ENCODE peak calls at places on chromosomes 7 and 10, in six cellular contexts. One of them, this sample, is unnamed.
A peak's percentile ranks its signal among the peaks of the same experiment; 100 is the strongest.

GRCh38 chr10:132164801-132165278 is 21.9 kb upstream of the DPYSL4 start:
- DNase-seq in lower leg skin: no peak
- DNase-seq in BJ: no peak
- DNase-seq in AG09309: no peak
- DNase-seq in WERI-Rb-1: peak; percentile 70
- DNase-seq in psoas muscle: peak; percentile 8
- DNase-seq in this sample: no peak

GRCh38 chr7:42883950-42884349 is 27.9 kb downstream of the C7orf25 start:
- DNase-seq in lower leg skin: no peak
- DNase-seq in BJ: no peak
- DNase-seq in psoas muscle: no peak
- DNase-seq in AG09309: no peak
- DNase-seq in WERI-Rb-1: no peak
- DNase-seq in this sample: no peak

GRCh38 chr7:3089493-3089892 is 45.8 kb upstream of the CARD11 start:
- DNase-seq in BJ: no peak
- DNase-seq in lower leg skin: no peak
- DNase-seq in WERI-Rb-1: peak; percentile 20
- DNase-seq in psoas muscle: no peak
- DNase-seq in AG09309: no peak
- DNase-seq in this sample: no peak

GRCh38 chr7:143372070-143372469 is 9.1 kb upstream of the ZYX start:
- DNase-seq in AG09309: no peak
- DNase-seq in lower leg skin: no peak
- DNase-seq in psoas muscle: peak; percentile 63
- DNase-seq in WERI-Rb-1: no peak
- DNase-seq in BJ: no peak
- DNase-seq in this sample: no peak

GRCh38 chr7:156919132-156919713 is 26.2 kb upstream of the LMBR1 start:
- DNase-seq in WERI-Rb-1: no peak
- DNase-seq in BJ: no peak
- DNase-seq in AG09309: no peak
- DNase-seq in lower leg skin: peak; percentile 78
- DNase-seq in psoas muscle: no peak
- DNase-seq in this sample: no peak

GRCh38 chr10:127017406-127018297 is 112.4 kb downstream of the DOCK1 start:
- DNase-seq in psoas muscle: no peak
- DNase-seq in WERI-Rb-1: no peak
- DNase-seq in BJ: no peak
- DNase-seq in lower leg skin: peak; percentile 70
- DNase-seq in AG09309: no peak
- DNase-seq in this sample: peak; percentile 25

GRCh38 chr7:93374345-93374940 is 142.3 kb downstream of the VPS50 start:
- DNase-seq in WERI-Rb-1: no peak
- DNase-seq in BJ: peak; percentile 6
- DNase-seq in lower leg skin: no peak
- DNase-seq in AG09309: peak; percentile 20
- DNase-seq in psoas muscle: no peak
- DNase-seq in this sample: peak; percentile 7

GRCh38 chr7:35255909-35256876 is 2.3 kb upstream of the TBX20 start:
- DNase-seq in WERI-Rb-1: no peak
- DNase-seq in BJ: no peak
- DNase-seq in AG09309: no peak
- DNase-seq in psoas muscle: no peak
- DNase-seq in lower leg skin: no peak
- DNase-seq in this sample: no peak

GRCh38 chr10:75432763-75433162 is 1.3 kb downstream of the LRMDA start:
- DNase-seq in AG09309: no peak
- DNase-seq in WERI-Rb-1: no peak
- DNase-seq in lower leg skin: peak; percentile 37
- DNase-seq in BJ: no peak
- DNase-seq in psoas muscle: no peak
- DNase-seq in this sample: no peak

GRCh38 chr7:47803029-47803428 is 145.2 kb downstream of the PKD1L1 start:
- DNase-seq in psoas muscle: no peak
- DNase-seq in lower leg skin: peak; percentile 53
- DNase-seq in AG09309: no peak
- DNase-seq in BJ: no peak
- DNase-seq in WERI-Rb-1: no peak
- DNase-seq in this sample: no peak

GRCh38 chr10:36109399-36110023 is 467.4 kb upstream of the FZD8 start:
- DNase-seq in lower leg skin: no peak
- DNase-seq in BJ: no peak
- DNase-seq in psoas muscle: no peak
- DNase-seq in WERI-Rb-1: no peak
- DNase-seq in AG09309: no peak
- DNase-seq in this sample: no peak

GRCh38 chr10:14173391-14173705 is 157.4 kb downstream of the FRMD4A start:
- DNase-seq in AG09309: no peak
- DNase-seq in lower leg skin: no peak
- DNase-seq in BJ: no peak
- DNase-seq in psoas muscle: no peak
- DNase-seq in WERI-Rb-1: no peak
- DNase-seq in this sample: no peak

GRCh38 chr7:138116156-138116555 is 39.9 kb downstream of the AKR1D1 start:
- DNase-seq in WERI-Rb-1: no peak
- DNase-seq in lower leg skin: no peak
- DNase-seq in psoas muscle: no peak
- DNase-seq in BJ: no peak
- DNase-seq in AG09309: no peak
- DNase-seq in this sample: no peak

GRCh38 chr7:70714506-70715038 is 417.4 kb upstream of the GALNT17 start:
- DNase-seq in lower leg skin: no peak
- DNase-seq in BJ: no peak
- DNase-seq in psoas muscle: no peak
- DNase-seq in AG09309: no peak
- DNase-seq in WERI-Rb-1: no peak
- DNase-seq in this sample: no peak

GRCh38 chr7:158912406-158912805 is 56.0 kb downstream of the DYNC2I1 start:
- DNase-seq in WERI-Rb-1: no peak
- DNase-seq in AG09309: no peak
- DNase-seq in psoas muscle: no peak
- DNase-seq in lower leg skin: no peak
- DNase-seq in BJ: no peak
- DNase-seq in this sample: no peak

GRCh38 chr10:132987671-132988571 is 45.6 kb upstream of the CFAP46 start:
- DNase-seq in lower leg skin: no peak
- DNase-seq in BJ: peak; percentile 82
- DNase-seq in psoas muscle: no peak
- DNase-seq in WERI-Rb-1: no peak
- DNase-seq in AG09309: peak; percentile 74
- DNase-seq in this sample: peak; percentile 39

GRCh38 chr7:148501707-148502139 is 88.8 kb upstream of the C7orf33 start:
- DNase-seq in WERI-Rb-1: no peak
- DNase-seq in psoas muscle: no peak
- DNase-seq in BJ: no peak
- DNase-seq in AG09309: no peak
- DNase-seq in lower leg skin: no peak
- DNase-seq in this sample: no peak

GRCh38 chr7:21169667-21170605 is 257.9 kb upstream of the SP4 start:
- DNase-seq in lower leg skin: no peak
- DNase-seq in psoas muscle: no peak
- DNase-seq in AG09309: no peak
- DNase-seq in WERI-Rb-1: no peak
- DNase-seq in BJ: no peak
- DNase-seq in this sample: no peak

GRCh38 chr7:110891197-110891596 is 199.7 kb upstream of the LRRN3 start:
- DNase-seq in lower leg skin: no peak
- DNase-seq in AG09309: no peak
- DNase-seq in psoas muscle: no peak
- DNase-seq in WERI-Rb-1: no peak
- DNase-seq in BJ: no peak
- DNase-seq in this sample: no peak

GRCh38 chr7:34928052-34928451 is 109.2 kb downstream of the DPY19L1 start:
- DNase-seq in lower leg skin: no peak
- DNase-seq in AG09309: no peak
- DNase-seq in psoas muscle: peak; percentile 16
- DNase-seq in BJ: no peak
- DNase-seq in WERI-Rb-1: peak; percentile 84
- DNase-seq in this sample: no peak

GRCh38 chr7:122546496-122546895 is 152.4 kb downstream of the RNF133 start:
- DNase-seq in psoas muscle: peak; percentile 15
- DNase-seq in lower leg skin: no peak
- DNase-seq in WERI-Rb-1: no peak
- DNase-seq in BJ: no peak
- DNase-seq in AG09309: no peak
- DNase-seq in this sample: no peak

DNA sequence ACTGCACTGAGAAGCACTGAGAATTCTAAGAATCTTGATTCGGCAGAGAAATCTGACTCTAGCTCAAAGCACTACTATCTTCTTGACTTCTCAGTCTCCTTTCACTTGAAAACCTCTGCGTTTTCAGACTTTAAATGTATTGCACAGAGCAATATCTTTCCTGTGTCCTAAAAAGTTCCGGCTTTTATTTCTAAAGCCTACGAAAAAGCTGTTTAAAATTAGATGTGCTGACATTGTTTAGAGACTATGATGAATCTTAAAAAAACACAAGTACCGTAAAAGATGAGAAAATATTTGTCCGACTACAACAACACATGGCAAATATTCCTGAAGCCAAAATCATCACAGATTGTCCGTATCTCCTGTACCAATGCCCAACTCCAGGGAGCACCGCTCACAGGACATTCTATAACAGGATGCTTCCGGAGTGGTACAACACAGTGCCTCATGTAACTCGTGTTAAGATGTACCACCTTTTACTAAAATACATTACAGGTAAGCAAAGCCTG is 136.9 kb downstream of the CUBN start:
- DNase-seq in WERI-Rb-1: no peak
- DNase-seq in BJ: no peak
- DNase-seq in lower leg skin: no peak
- DNase-seq in psoas muscle: no peak
- DNase-seq in AG09309: peak; percentile 13
- DNase-seq in this sample: no peak
- H3K4me3 ChIP-seq in WERI-Rb-1: no peak overlapping the region
- H3K4me3 ChIP-seq in BJ: peak overlapping the region; percentile 20
- H3K4me3 ChIP-seq in lower leg skin: no peak overlapping the region
- H3K4me3 ChIP-seq in psoas muscle: peak overlapping the region; percentile 15
- H3K4me3 ChIP-seq in AG09309: no peak overlapping the region
- H3K4me3 ChIP-seq in this sample: peak overlapping the region; percentile 20

GRCh38 chr10:69412232-69412631 is 4.5 kb downstream of the TACR2 start:
- DNase-seq in lower leg skin: no peak
- DNase-seq in WERI-Rb-1: no peak
- DNase-seq in AG09309: no peak
- DNase-seq in BJ: no peak
- DNase-seq in psoas muscle: no peak
- DNase-seq in this sample: no peak

GRCh38 chr10:69413221-69413865 is 3.4 kb downstream of the TACR2 start:
- DNase-seq in psoas muscle: peak; percentile 53
- DNase-seq in WERI-Rb-1: peak; percentile 72
- DNase-seq in lower leg skin: peak; percentile 93
- DNase-seq in AG09309: peak; percentile 27
- DNase-seq in BJ: no peak
- DNase-seq in this sample: peak; percentile 31

GRCh38 chr10:69415049-69415448 is 1.7 kb downstream of the TACR2 start:
- DNase-seq in lower leg skin: no peak
- DNase-seq in psoas muscle: no peak
- DNase-seq in BJ: no peak
- DNase-seq in AG09309: no peak
- DNase-seq in WERI-Rb-1: no peak
- DNase-seq in this sample: no peak

GRCh38 chr10:69415951-69416350 is 767 bp downstream of the TACR2 start:
- DNase-seq in lower leg skin: no peak
- DNase-seq in AG09309: no peak
- DNase-seq in BJ: no peak
- DNase-seq in psoas muscle: no peak
- DNase-seq in WERI-Rb-1: no peak
- DNase-seq in this sample: no peak

GRCh38 chr10:69414036-69415018 is 2.4 kb downstream of the TACR2 start:
- DNase-seq in AG09309: no peak
- DNase-seq in BJ: no peak
- DNase-seq in WERI-Rb-1: no peak
- DNase-seq in psoas muscle: no peak
- DNase-seq in lower leg skin: no peak
- DNase-seq in this sample: no peak
- H3K4me3 ChIP-seq in AG09309: no peak overlapping the region
- H3K4me3 ChIP-seq in BJ: no peak overlapping the region
- H3K4me3 ChIP-seq in WERI-Rb-1: no peak overlapping the region
- H3K4me3 ChIP-seq in psoas muscle: no peak overlapping the region
- H3K4me3 ChIP-seq in lower leg skin: no peak overlapping the region
- H3K4me3 ChIP-seq in this sample: no peak overlapping the region

DNA sequence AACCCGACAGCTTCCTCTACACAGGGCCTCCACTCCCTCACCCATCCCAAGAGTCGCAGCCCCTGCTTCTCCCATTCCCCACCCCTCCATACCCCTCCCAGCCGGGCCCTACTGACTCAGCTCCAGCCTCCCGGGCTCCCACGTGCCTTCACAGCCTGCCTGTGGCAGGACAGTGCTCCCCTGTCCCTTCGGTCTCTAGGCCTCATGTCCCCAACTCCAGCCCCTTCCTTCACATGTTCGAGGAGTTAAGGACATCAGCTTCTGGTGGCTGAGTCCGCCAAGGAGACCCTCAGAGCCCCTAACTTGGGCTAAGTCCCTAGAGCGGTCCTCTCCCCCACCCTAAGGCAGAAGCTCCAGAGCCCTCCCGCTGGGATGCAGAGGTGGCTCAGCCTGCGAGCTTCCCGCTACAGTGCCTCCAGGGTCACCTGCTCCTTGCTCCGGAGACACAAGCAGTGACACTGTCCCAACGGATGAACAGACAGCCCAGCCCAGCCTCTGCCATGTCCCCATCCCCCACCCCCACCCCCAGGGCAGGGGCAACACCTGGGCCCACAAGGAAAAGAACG is 800 bp downstream of the SMARCD3 start:
- DNase-seq in WERI-Rb-1: peak; percentile 43
- DNase-seq in lower leg skin: no peak
- DNase-seq in AG09309: no peak
- DNase-seq in BJ: no peak
- DNase-seq in psoas muscle: no peak
- DNase-seq in this sample: no peak
- H3K4me3 ChIP-seq in WERI-Rb-1: peak overlapping the region; percentile 60
- H3K4me3 ChIP-seq in lower leg skin: peak overlapping the region; percentile 29
- H3K4me3 ChIP-seq in AG09309: peak overlapping the region; percentile 81
- H3K4me3 ChIP-seq in BJ: peak overlapping the region; percentile 80
- H3K4me3 ChIP-seq in psoas muscle: peak overlapping the region; percentile 88
- H3K4me3 ChIP-seq in this sample: peak overlapping the region; percentile 80

GRCh38 chr7:74480861-74481417 is 27.2 kb downstream of the GTF2IRD1 start:
- DNase-seq in WERI-Rb-1: peak; percentile 23
- DNase-seq in psoas muscle: peak; percentile 62
- DNase-seq in AG09309: peak; percentile 67
- DNase-seq in lower leg skin: peak; percentile 94
- DNase-seq in BJ: peak; percentile 41
- DNase-seq in this sample: no peak

GRCh38 chr7:74479066-74479781 is 25.5 kb downstream of the GTF2IRD1 start:
- DNase-seq in BJ: no peak
- DNase-seq in WERI-Rb-1: no peak
- DNase-seq in lower leg skin: no peak
- DNase-seq in AG09309: no peak
- DNase-seq in psoas muscle: peak; percentile 71
- DNase-seq in this sample: no peak

GRCh38 chr7:74478671-74479065 is 25.0 kb downstream of the GTF2IRD1 start:
- DNase-seq in AG09309: no peak
- DNase-seq in lower leg skin: no peak
- DNase-seq in BJ: no peak
- DNase-seq in WERI-Rb-1: no peak
- DNase-seq in psoas muscle: no peak
- DNase-seq in this sample: no peak

GRCh38 chr7:74481458-74482324 is 28.0 kb downstream of the GTF2IRD1 start:
- DNase-seq in BJ: no peak
- DNase-seq in psoas muscle: no peak
- DNase-seq in lower leg skin: no peak
- DNase-seq in AG09309: no peak
- DNase-seq in WERI-Rb-1: no peak
- DNase-seq in this sample: no peak

GRCh38 chr7:74479961-74480829 is 26.5 kb downstream of the GTF2IRD1 start:
- DNase-seq in WERI-Rb-1: peak; percentile 92
- DNase-seq in psoas muscle: peak; percentile 90
- DNase-seq in lower leg skin: peak; percentile 95
- DNase-seq in BJ: peak; percentile 67
- DNase-seq in AG09309: peak; percentile 80
- DNase-seq in this sample: peak; percentile 84
- H3K4me3 ChIP-seq in WERI-Rb-1: peak overlapping the region; percentile 35
- H3K4me3 ChIP-seq in psoas muscle: peak overlapping the region; percentile 58
- H3K4me3 ChIP-seq in lower leg skin: peak overlapping the region; percentile 18
- H3K4me3 ChIP-seq in BJ: peak overlapping the region; percentile 41
- H3K4me3 ChIP-seq in AG09309: peak overlapping the region; percentile 48
- H3K4me3 ChIP-seq in this sample: peak overlapping the region; percentile 44

This sample was measured in skeletal muscle cell.